ENCODE peak calls at places on chromosomes 2 and 18, in eight cellular contexts. One of them, this sample, is unnamed.
A peak's percentile ranks its signal among the peaks of the same experiment; 100 is the strongest.

GRCh38 chr2:55403177-55403998 is 16.3 kb downstream of the CCDC88A start:
- DNase-seq in fibroblast of lung: no peak
- DNase-seq in tibial nerve: no peak
- DNase-seq in lung: no peak
- DNase-seq in uterus: no peak
- DNase-seq in heart left ventricle: no peak
- DNase-seq in psoas muscle: no peak
- DNase-seq in HCT116: no peak
- DNase-seq in this sample: no peak

GRCh38 chr2:10635430-10635829 is 54.3 kb downstream of the NOL10 start:
- DNase-seq in fibroblast of lung: no peak
- DNase-seq in tibial nerve: no peak
- DNase-seq in lung: no peak
- DNase-seq in uterus: no peak
- DNase-seq in heart left ventricle: no peak
- DNase-seq in psoas muscle: no peak
- DNase-seq in HCT116: no peak
- DNase-seq in this sample: no peak

GRCh38 chr2:203444738-203445137 is 90.4 kb downstream of the RAPH1 start:
- DNase-seq in fibroblast of lung: no peak
- DNase-seq in tibial nerve: no peak
- DNase-seq in lung: no peak
- DNase-seq in uterus: no peak
- DNase-seq in heart left ventricle: peak; percentile 46
- DNase-seq in psoas muscle: no peak
- DNase-seq in HCT116: no peak
- DNase-seq in this sample: no peak

GRCh38 chr2:20596973-20597867 is 53.7 kb downstream of the HS1BP3 start:
- DNase-seq in fibroblast of lung: peak; percentile 91
- DNase-seq in tibial nerve: peak; percentile 85
- DNase-seq in lung: peak; percentile 66
- DNase-seq in uterus: peak; percentile 92
- DNase-seq in heart left ventricle: peak; percentile 90
- DNase-seq in psoas muscle: peak; percentile 86
- DNase-seq in HCT116: no peak
- DNase-seq in this sample: peak; percentile 63

GRCh38 chr2:195319548-195320415 is 337.2 kb upstream of the SLC39A10 start:
- DNase-seq in fibroblast of lung: no peak
- DNase-seq in tibial nerve: no peak
- DNase-seq in lung: no peak
- DNase-seq in uterus: no peak
- DNase-seq in heart left ventricle: no peak
- DNase-seq in psoas muscle: no peak
- DNase-seq in HCT116: no peak
- DNase-seq in this sample: no peak

GRCh38 chr2:181813963-181814565 is 77.5 kb upstream of the ITPRID2 start:
- DNase-seq in fibroblast of lung: peak; percentile 80
- DNase-seq in tibial nerve: peak; percentile 18
- DNase-seq in lung: no peak
- DNase-seq in uterus: no peak
- DNase-seq in heart left ventricle: no peak
- DNase-seq in psoas muscle: no peak
- DNase-seq in HCT116: no peak
- DNase-seq in this sample: no peak

GRCh38 chr2:175880-176800 is 87.7 kb downstream of the SH3YL1 start:
- DNase-seq in fibroblast of lung: peak; percentile 51
- DNase-seq in tibial nerve: no peak
- DNase-seq in lung: no peak
- DNase-seq in uterus: peak; percentile 50
- DNase-seq in heart left ventricle: no peak
- DNase-seq in psoas muscle: no peak
- DNase-seq in HCT116: no peak
- DNase-seq in this sample: no peak

GRCh38 chr2:133054297-133054696 is 384.3 kb upstream of the LYPD1 start:
- DNase-seq in fibroblast of lung: no peak
- DNase-seq in tibial nerve: no peak
- DNase-seq in lung: peak; percentile 38
- DNase-seq in uterus: no peak
- DNase-seq in heart left ventricle: no peak
- DNase-seq in psoas muscle: no peak
- DNase-seq in HCT116: no peak
- DNase-seq in this sample: no peak

GRCh38 chr18:25097119-25098114 is 254.5 kb downstream of the ZNF521 start:
- DNase-seq in fibroblast of lung: peak; percentile 70
- DNase-seq in tibial nerve: no peak
- DNase-seq in lung: no peak
- DNase-seq in uterus: no peak
- DNase-seq in heart left ventricle: no peak
- DNase-seq in psoas muscle: no peak
- DNase-seq in HCT116: no peak
- DNase-seq in this sample: no peak

GRCh38 chr2:54455584-54456525 is at the start of gene SPTBN1:
- DNase-seq in fibroblast of lung: peak; percentile 93
- DNase-seq in tibial nerve: peak; percentile 83
- DNase-seq in lung: peak; percentile 88
- DNase-seq in uterus: peak; percentile 95
- DNase-seq in heart left ventricle: peak; percentile 95
- DNase-seq in psoas muscle: peak; percentile 92
- DNase-seq in HCT116: peak; percentile 61
- DNase-seq in this sample: peak; percentile 82

GRCh38 chr2:12452211-12452610 is 264.5 kb upstream of the TRIB2 start:
- DNase-seq in fibroblast of lung: peak; percentile 97
- DNase-seq in tibial nerve: no peak
- DNase-seq in lung: no peak
- DNase-seq in uterus: no peak
- DNase-seq in heart left ventricle: no peak
- DNase-seq in psoas muscle: no peak
- DNase-seq in HCT116: no peak
- DNase-seq in this sample: no peak

GRCh38 chr18:58789856-58790255 is 74.8 kb upstream of the ZNF532 start:
- DNase-seq in fibroblast of lung: no peak
- DNase-seq in tibial nerve: peak; percentile 32
- DNase-seq in lung: no peak
- DNase-seq in uterus: peak; percentile 31
- DNase-seq in heart left ventricle: peak; percentile 36
- DNase-seq in psoas muscle: no peak
- DNase-seq in HCT116: no peak
- DNase-seq in this sample: no peak

GRCh38 chr2:130756041-130756720 is 841 bp downstream of the AMER3 start:
- DNase-seq in fibroblast of lung: no peak
- DNase-seq in tibial nerve: no peak
- DNase-seq in lung: no peak
- DNase-seq in uterus: no peak
- DNase-seq in heart left ventricle: no peak
- DNase-seq in psoas muscle: no peak
- DNase-seq in HCT116: no peak
- DNase-seq in this sample: peak; percentile 82

GRCh38 chr2:128315829-128316776 is 2.6 kb downstream of the HS6ST1 start:
- DNase-seq in fibroblast of lung: peak; percentile 81
- DNase-seq in tibial nerve: no peak
- DNase-seq in lung: peak; percentile 27
- DNase-seq in uterus: no peak
- DNase-seq in heart left ventricle: no peak
- DNase-seq in psoas muscle: peak; percentile 25
- DNase-seq in HCT116: no peak
- DNase-seq in this sample: no peak

DNA sequence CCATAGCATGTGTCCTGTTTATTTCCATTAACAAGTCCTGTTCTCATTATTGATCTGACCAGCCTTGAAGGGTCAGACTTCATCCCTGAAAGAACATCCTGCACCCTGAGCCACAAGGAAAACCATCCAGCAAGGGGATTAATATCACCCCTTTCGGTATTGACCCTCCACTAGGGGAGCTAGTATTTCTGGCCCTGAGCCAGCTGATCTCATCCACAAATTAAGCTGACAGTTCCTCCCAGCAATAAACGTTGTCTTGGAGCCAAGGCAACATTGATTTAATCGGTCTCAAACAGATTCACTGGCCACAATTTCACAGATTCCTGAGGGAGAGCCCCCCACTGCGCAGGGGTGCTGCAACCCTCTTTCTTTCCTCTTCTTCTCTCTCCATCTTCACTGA is 353.1 kb upstream of the FANCL start:
- DNase-seq in fibroblast of lung: no peak
- DNase-seq in tibial nerve: no peak
- DNase-seq in lung: no peak
- DNase-seq in uterus: no peak
- DNase-seq in heart left ventricle: no peak
- DNase-seq in psoas muscle: no peak
- DNase-seq in HCT116: peak; percentile 28
- DNase-seq in this sample: no peak
- TF ChIP-seq CTCF in fibroblast of lung: peak; percentile 23
- TF ChIP-seq CTCF in tibial nerve: no peak
- TF ChIP-seq CTCF in lung: no peak
- TF ChIP-seq CTCF in uterus: no peak
- TF ChIP-seq CTCF in heart left ventricle: no peak
- TF ChIP-seq CTCF in psoas muscle: no peak
- TF ChIP-seq CTCF in HCT116: peak; percentile 46
- TF ChIP-seq CTCF in this sample: peak; percentile 31

GRCh38 chr2:219471476-219472371 is 27.0 kb upstream of the GMPPA start:
- DNase-seq in fibroblast of lung: no peak
- DNase-seq in tibial nerve: no peak
- DNase-seq in lung: no peak
- DNase-seq in uterus: no peak
- DNase-seq in heart left ventricle: no peak
- DNase-seq in psoas muscle: no peak
- DNase-seq in HCT116: no peak
- DNase-seq in this sample: no peak
- H3K36me3 ChIP-seq in fibroblast of lung: peaks cover 5% of the 10 kb centered on the region
- H3K36me3 ChIP-seq in tibial nerve: no peaks in the 10 kb centered on the region
- H3K36me3 ChIP-seq in lung: no peaks in the 10 kb centered on the region
- H3K36me3 ChIP-seq in uterus: no peaks in the 10 kb centered on the region
- H3K36me3 ChIP-seq in heart left ventricle: no peaks in the 10 kb centered on the region
- H3K36me3 ChIP-seq in psoas muscle: peaks cover 88% of the 10 kb centered on the region
- H3K36me3 ChIP-seq in HCT116: no peaks in the 10 kb centered on the region
- H3K36me3 ChIP-seq in this sample: no peaks in the 10 kb centered on the region

GRCh38 chr2:81266106-81266505 is 961.6 kb upstream of the LRRTM1 start:
- DNase-seq in fibroblast of lung: peak; percentile 4
- DNase-seq in tibial nerve: no peak
- DNase-seq in lung: no peak
- DNase-seq in uterus: no peak
- DNase-seq in heart left ventricle: no peak
- DNase-seq in psoas muscle: no peak
- DNase-seq in HCT116: peak; percentile 48
- DNase-seq in this sample: no peak
- TF ChIP-seq CTCF in fibroblast of lung: peak; percentile 31
- TF ChIP-seq CTCF in tibial nerve: no peak
- TF ChIP-seq CTCF in lung: no peak
- TF ChIP-seq CTCF in uterus: no peak
- TF ChIP-seq CTCF in heart left ventricle: no peak
- TF ChIP-seq CTCF in psoas muscle: no peak
- TF ChIP-seq CTCF in HCT116: peak; percentile 76
- TF ChIP-seq CTCF in this sample: peak; percentile 35

DNA sequence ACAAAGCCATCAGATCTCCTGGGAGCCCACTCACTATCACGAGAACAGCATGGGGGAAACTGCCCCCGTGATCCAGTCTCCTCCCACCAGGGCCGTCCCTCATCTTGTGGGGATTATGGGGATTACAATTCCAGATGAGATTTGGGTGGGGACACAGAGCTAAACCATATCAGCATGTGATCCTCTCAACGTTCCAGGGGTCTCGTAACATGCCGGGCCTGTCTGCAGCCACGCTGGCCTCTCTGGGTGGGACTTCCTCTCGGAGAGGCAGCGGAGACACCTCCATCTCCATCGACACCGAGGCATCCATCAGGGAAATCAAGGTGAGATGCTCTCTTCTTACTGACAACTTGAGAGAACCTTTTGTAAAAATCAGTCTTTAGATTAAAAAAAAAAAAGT is 49.6 kb upstream of the RBM44 start:
- DNase-seq in fibroblast of lung: no peak
- DNase-seq in tibial nerve: no peak
- DNase-seq in lung: no peak
- DNase-seq in uterus: no peak
- DNase-seq in heart left ventricle: no peak
- DNase-seq in psoas muscle: no peak
- DNase-seq in HCT116: no peak
- DNase-seq in this sample: no peak
- H3K36me3 ChIP-seq in fibroblast of lung: peaks cover 5% of the 10 kb centered on the region
- H3K36me3 ChIP-seq in tibial nerve: peaks cover 55% of the 10 kb centered on the region
- H3K36me3 ChIP-seq in lung: peaks cover 36% of the 10 kb centered on the region
- H3K36me3 ChIP-seq in uterus: no peaks in the 10 kb centered on the region
- H3K36me3 ChIP-seq in heart left ventricle: peaks cover 82% of the 10 kb centered on the region
- H3K36me3 ChIP-seq in psoas muscle: peaks cover 82% of the 10 kb centered on the region
- H3K36me3 ChIP-seq in HCT116: peaks cover 19% of the 10 kb centered on the region
- H3K36me3 ChIP-seq in this sample: no peaks in the 10 kb centered on the region

GRCh38 chr2:186339716-186340115 is 146.3 kb upstream of the ZC3H15 start:
- DNase-seq in fibroblast of lung: no peak
- DNase-seq in tibial nerve: no peak
- DNase-seq in lung: no peak
- DNase-seq in uterus: no peak
- DNase-seq in heart left ventricle: no peak
- DNase-seq in psoas muscle: no peak
- DNase-seq in HCT116: no peak
- DNase-seq in this sample: no peak
- TF ChIP-seq CTCF in fibroblast of lung: no peak
- TF ChIP-seq CTCF in tibial nerve: no peak
- TF ChIP-seq CTCF in lung: no peak
- TF ChIP-seq CTCF in uterus: no peak
- TF ChIP-seq CTCF in heart left ventricle: no peak
- TF ChIP-seq CTCF in psoas muscle: no peak
- TF ChIP-seq CTCF in HCT116: no peak
- TF ChIP-seq CTCF in this sample: no peak

DNA sequence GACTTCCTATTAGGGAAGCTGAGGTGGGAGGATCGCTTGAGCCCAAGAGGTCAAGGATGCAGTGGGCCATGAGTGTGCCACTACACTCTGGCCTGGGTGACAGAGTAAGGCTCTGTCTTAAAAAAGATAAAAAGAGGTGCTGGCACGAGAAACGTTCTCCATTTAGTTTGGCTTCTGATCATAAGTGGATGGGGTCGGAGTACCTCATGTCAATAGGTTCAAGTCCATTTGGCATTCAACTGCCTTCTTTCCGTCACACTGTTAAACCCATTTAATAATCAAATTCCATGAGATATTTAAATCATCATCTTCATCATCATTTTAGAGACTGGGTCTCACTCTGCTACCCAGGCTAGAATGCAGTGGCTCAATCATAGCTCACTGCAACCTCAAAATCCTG is 9.2 kb downstream of the COX7A2L start:
- DNase-seq in fibroblast of lung: no peak
- DNase-seq in tibial nerve: no peak
- DNase-seq in lung: no peak
- DNase-seq in uterus: no peak
- DNase-seq in heart left ventricle: no peak
- DNase-seq in psoas muscle: no peak
- DNase-seq in HCT116: no peak
- DNase-seq in this sample: no peak
- H3K36me3 ChIP-seq in fibroblast of lung: peaks cover 5% of the 10 kb centered on the region
- H3K36me3 ChIP-seq in tibial nerve: peaks cover 55% of the 10 kb centered on the region
- H3K36me3 ChIP-seq in lung: peaks cover 6% of the 10 kb centered on the region
- H3K36me3 ChIP-seq in uterus: no peaks in the 10 kb centered on the region
- H3K36me3 ChIP-seq in heart left ventricle: peaks cover 47% of the 10 kb centered on the region
- H3K36me3 ChIP-seq in psoas muscle: peaks cover 21% of the 10 kb centered on the region
- H3K36me3 ChIP-seq in HCT116: no peaks in the 10 kb centered on the region
- H3K36me3 ChIP-seq in this sample: no peaks in the 10 kb centered on the region

DNA sequence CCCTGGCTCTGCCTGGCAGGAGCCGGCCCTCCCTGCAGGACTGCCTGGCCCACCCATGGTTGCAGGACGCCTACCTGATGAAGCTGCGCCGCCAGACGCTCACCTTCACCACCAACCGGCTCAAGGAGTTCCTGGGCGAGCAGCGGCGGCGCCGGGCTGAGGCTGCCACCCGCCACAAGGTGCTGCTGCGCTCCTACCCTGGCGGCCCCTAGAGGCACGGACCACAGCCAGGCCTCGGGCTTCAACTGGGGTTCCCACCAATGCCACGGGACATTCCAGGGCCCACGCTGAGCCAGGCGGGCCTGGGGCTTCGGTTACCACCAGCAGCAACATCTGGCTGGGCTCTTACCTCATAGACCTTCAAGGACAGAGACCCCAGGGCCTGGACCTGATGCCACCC is 6.1 kb upstream of the GMPPA start:
- DNase-seq in fibroblast of lung: no peak
- DNase-seq in tibial nerve: no peak
- DNase-seq in lung: no peak
- DNase-seq in uterus: no peak
- DNase-seq in heart left ventricle: no peak
- DNase-seq in psoas muscle: no peak
- DNase-seq in HCT116: no peak
- DNase-seq in this sample: no peak
- TF ChIP-seq CTCF in fibroblast of lung: no peak
- TF ChIP-seq CTCF in tibial nerve: no peak
- TF ChIP-seq CTCF in lung: no peak
- TF ChIP-seq CTCF in uterus: no peak
- TF ChIP-seq CTCF in heart left ventricle: no peak
- TF ChIP-seq CTCF in psoas muscle: no peak
- TF ChIP-seq CTCF in HCT116: no peak
- TF ChIP-seq CTCF in this sample: peak; percentile 19

This sample was measured in Caco-2.